ENCODE peak calls at places on chromosomes 16 and 17, in four cellular contexts. N, D, I and H are unnamed samples.

GRCh38 chr17:76865174-76865573 is 3.0 kb upstream of the MGAT5B start:
- DNase-seq in I (no peak), N (no peak), D (no peak), H (no peak)

GRCh38 chr17:9291912-9292562 is 270.7 kb downstream of the NTN1 start:
- DNase-seq in N (peak), D (peak), I (no peak), H (peak)

GRCh38 chr17:5800646-5801045 is 216.3 kb upstream of the NLRP1 start:
- DNase-seq in N (no peak), I (no peak), D (no peak), H (no peak)

GRCh38 chr16:8686031-8686621 is 11.7 kb downstream of the ABAT start:
- DNase-seq in D (no peak), I (no peak), N (no peak), H (no peak)

GRCh38 chr17:56029980-56030624 is 123.2 kb upstream of the ANKFN1 start:
- DNase-seq in N (no peak), D (no peak), I (no peak), H (no peak)

GRCh38 chr17:82154881-82155331 is 56.9 kb upstream of the FASN start:
- DNase-seq in I (no peak), D (no peak), N (no peak), H (no peak)

GRCh38 chr17:63645775-63646491 is 23.7 kb downstream of the MAP3K3 start:
- DNase-seq in I (no peak), N (no peak), D (no peak), H (no peak)

GRCh38 chr17:43917016-43917347 is 9.6 kb upstream of the MPP2 start:
- DNase-seq in I (no peak), D (no peak), N (no peak), H (no peak)

GRCh38 chr17:79618383-79619067 is 7.7 kb upstream of the RBFOX3 start:
- DNase-seq in N (no peak), D (no peak), I (no peak), H (peak)

GRCh38 chr17:77707546-77707945 is 251.0 kb upstream of the TNRC6C start:
- DNase-seq in D (no peak), N (no peak), I (no peak), H (no peak)

GRCh38 chr16:50067290-50067853 is 1.6 kb downstream of the HEATR3 start:
- DNase-seq in N (peak), D (peak), I (no peak), H (peak)

GRCh38 chr17:4559139-4559791 is 1.1 kb downstream of the GGT6 start:
- DNase-seq in N (no peak), D (no peak), I (no peak), H (peak)

GRCh38 chr17:77602062-77602746 is 356.3 kb upstream of the TNRC6C start:
- DNase-seq in N (no peak), I (no peak), D (peak), H (peak)

GRCh38 chr17:2122641-2123302 is 67.9 kb downstream of the HIC1 start:
- DNase-seq in I (no peak), N (no peak), D (peak), H (peak)

GRCh38 chr17:6046431-6046830 is 23.7 kb upstream of the WSCD1 start:
- DNase-seq in D (no peak), I (no peak), N (no peak), H (no peak)

GRCh38 chr17:69286257-69286656 is 40.7 kb downstream of the ABCA5 start:
- DNase-seq in D (no peak), N (no peak), I (no peak), H (no peak)

GRCh38 chr16:48499822-48500440 is 110.0 kb downstream of the N4BP1 start:
- DNase-seq in I (no peak), N (no peak), D (peak), H (peak)

GRCh38 chr16:58628845-58629680 is 563 bp downstream of the CNOT1 start:
- DNase-seq in N (peak), I (no peak), D (peak), H (peak)

DNA sequence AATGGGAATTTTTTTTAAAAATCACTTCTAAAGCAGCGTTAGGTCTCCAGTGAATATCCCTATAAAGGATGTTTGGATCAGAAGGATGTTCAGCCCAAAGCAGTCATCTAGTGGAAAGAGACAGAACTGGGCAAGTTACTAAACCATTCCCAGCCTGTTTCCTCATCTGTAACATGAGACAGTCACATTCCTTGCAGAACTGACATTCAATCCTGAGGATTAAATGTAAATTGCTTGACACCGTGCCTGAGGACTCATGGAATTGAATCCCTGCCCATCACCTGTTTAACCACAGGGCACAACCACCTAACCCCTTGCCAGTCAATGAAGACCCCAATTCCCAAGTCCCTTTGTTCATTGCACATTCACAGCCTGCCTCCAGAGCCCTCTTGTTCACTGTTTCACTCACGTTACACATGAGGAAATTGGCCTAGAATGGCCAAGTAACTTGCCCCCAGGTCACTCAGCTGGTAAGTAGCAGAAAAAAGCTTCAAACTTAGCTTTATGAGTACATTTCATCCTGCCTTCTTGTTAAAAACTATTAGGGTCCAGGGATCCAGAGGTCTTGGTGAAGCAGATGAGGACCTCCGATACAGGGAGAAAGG is 1.4 kb downstream of the CMTM2 start:
- DNase-seq in N (no peak), I (no peak), D (peak), H (peak)
- H3K4me3 ChIP-seq in N (no peak), I (no peak), D (no peak), H (no peak)

GRCh38 chr17:412211-413015 is 59.8 kb upstream of the RPH3AL start:
- DNase-seq in N (peak), I (no peak), D (peak), H (peak)

GRCh38 chr17:413706-414440 is 61.3 kb upstream of the RPH3AL start:
- DNase-seq in D (no peak), I (no peak), N (no peak), H (no peak)

GRCh38 chr17:410674-411401 is 58.2 kb upstream of the RPH3AL start:
- DNase-seq in N (no peak), I (no peak), D (peak), H (peak)

GRCh38 chr17:411416-412120 is 59.0 kb upstream of the RPH3AL start:
- DNase-seq in D (no peak), I (no peak), N (no peak), H (no peak)

GRCh38 chr17:413016-413350 is 60.4 kb upstream of the RPH3AL start:
- DNase-seq in N (no peak), D (no peak), I (no peak), H (no peak)
- H3K4me3 ChIP-seq in N (no peak), D (no peak), I (peak), H (no peak)

DNA sequence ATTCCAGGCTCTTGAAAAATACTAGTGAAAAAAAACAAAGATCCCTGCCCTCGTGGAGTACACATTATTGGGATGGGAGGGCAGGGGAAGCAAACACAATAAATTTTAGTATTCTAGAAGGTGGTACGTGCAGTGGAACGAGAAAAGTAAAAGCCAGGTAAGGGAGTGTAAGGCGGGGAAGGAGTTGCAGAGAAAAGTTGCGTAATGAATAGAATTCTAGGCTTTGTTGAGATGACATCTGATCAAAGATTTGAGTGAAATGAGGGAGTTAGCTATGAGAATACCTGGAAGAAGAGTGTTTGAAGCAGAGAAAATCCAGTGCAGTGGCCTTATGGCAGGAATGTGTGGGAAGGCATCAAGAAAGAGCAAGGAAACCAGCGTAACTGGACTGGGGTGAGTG is 2.1 kb downstream of the CKLF start:
- DNase-seq in N (no peak), I (no peak), D (no peak), H (no peak)
- H3K4me3 ChIP-seq in N (peak), I (peak), D (no peak), H (no peak)

DNA sequence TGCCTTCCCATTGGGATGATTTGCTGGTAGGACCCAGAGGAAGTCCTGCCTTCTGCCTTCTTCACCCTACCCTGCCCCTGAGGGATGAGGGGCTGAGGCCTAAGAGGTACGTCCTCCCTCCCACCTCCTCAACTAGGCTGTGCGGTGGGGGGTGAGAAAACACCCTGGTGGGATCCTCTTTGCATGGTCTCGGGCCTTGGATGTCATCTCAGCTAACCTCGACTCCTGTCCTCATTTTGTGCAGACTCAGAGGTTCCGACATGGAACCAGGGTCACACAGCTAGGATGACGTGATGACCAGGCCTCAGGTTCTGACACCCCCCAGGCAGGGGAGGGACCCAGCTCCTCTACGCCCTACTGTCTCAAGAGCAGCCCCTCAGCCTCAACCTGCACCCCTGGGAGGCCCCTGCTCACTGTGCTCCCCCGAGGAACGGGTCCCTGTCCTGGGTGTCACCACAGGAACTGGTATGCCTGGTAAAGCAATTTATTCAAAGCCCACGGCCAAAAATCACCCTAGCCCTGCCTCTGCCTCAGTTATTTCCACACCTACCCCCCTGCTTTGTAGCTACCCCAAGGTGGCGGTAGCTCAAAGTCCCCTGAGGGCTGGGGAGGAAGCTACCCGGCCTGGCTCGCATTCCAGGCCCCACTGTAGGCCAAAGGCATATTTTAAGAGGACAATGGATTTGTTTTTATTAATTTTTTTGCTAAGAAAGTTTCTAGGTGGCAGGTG is 17.5 kb downstream of the UNC13D start:
- DNase-seq in N (peak), D (no peak), I (no peak), H (peak)
- H3K4me3 ChIP-seq in N (no peak), D (no peak), I (no peak), H (no peak)

GRCh38 chr17:42124256-42124655 is 1.7 kb downstream of the HSPB9 start:
- DNase-seq in I (no peak), D (no peak), N (no peak), H (peak)

GRCh38 chr17:42125565-42125964 is 3.0 kb downstream of the HSPB9 start:
- DNase-seq in D (no peak), I (no peak), N (no peak), H (peak)

GRCh38 chr17:42121066-42121769 is at the start of gene KAT2A:
- DNase-seq in D (peak), I (no peak), N (peak), H (peak)

GRCh38 chr17:42120161-42121065 is 754 bp downstream of the KAT2A start:
- DNase-seq in N (peak), I (no peak), D (no peak), H (peak)

GRCh38 chr17:42122371-42123303 is at the start of gene HSPB9:
- DNase-seq in I (no peak), D (no peak), N (no peak), H (peak)
- H3K4me3 ChIP-seq in I (peak), D (no peak), N (no peak), H (no peak)

DNA sequence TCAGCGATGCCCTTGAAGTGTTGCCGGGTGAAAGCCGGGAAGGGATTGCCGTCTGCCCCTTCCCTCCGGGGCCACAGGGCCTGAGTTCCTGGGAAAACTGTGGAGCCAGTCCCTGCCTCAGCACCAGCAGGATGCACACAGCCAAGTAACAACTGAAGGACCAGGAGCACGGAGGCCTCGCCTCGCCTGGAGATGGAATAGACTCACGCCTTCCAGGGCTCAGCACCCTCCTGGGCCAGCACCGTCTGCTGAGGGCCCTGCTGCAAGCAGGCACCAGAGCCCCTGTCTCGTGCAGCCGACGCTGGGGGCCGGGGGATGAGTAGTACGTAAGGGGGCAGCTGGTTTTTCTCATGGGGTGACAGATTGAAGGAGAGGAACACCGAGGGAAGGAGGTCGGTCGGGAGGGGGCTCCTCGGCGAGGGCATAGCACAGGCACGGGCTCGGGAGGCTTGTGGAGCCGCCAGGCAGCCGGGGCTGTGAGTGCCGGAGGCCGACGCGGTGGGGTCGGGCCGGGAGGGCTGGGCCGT is 6.4 kb downstream of the CBFA2T3 start:
- DNase-seq in D (no peak), N (peak), I (no peak), H (no peak)
- H3K4me3 ChIP-seq in D (no peak), N (peak), I (no peak), H (no peak)

DNA sequence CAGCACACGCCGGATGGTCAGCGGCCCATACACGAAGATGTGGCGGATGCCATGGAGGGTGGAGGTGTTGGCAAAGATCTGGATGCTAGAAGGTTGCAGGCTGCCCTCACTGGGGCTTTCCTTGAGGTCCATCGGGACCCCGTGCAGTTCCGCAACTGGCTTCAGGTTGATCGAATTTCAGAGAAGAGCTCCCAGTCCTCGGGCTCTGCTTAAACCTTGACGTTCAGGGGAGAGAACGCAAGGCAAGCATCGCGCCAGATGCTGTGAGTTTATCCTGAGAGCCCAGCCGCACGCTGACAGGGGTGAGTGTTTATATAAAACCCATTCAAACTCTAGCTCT is 98.7 kb upstream of the CCL2 start:
- DNase-seq in D (no peak), I (no peak), N (no peak), H (no peak)
- H3K4me3 ChIP-seq in D (no peak), I (no peak), N (no peak), H (no peak)

DNA sequence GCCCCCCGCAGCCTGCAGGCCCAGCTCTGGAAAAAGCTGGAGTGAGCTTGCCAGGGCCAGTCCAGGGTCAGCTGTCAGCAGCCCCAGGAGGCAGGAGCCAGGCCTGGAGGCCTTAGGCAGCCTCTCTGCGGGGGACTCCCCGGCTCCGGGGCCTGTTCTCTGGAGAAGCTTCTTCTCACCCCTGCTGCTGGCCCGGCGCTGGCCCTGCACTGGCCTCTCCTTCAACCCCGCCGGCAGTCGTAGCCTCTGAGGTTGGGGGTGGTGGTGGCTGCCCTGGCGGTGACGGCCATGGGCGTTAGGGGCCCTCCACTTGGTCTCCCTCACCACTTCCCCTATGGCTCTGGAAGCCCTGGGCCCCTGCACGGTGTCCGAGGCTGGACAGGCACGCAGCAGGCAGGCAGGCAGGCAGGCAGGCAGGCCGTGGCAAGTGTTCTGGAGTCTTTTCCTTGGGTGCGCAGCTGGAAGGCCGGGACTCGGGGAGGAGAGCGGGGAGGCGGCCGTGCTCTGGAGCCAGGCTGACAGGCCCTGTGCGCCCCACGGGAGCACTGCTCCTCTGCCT is 2.1 kb downstream of the FOXF1 start:
- DNase-seq in D (no peak), N (no peak), I (no peak), H (peak)
- H3K4me3 ChIP-seq in D (peak), N (no peak), I (peak), H (no peak)